ENCODE peak calls at places on chromosomes 16 and 17, in eight cellular contexts. I is CD4-positive, alpha-beta T cell; G is Peyer's patch; O is tibial nerve; N is endothelial cell; W is B cell; R is lung; U is progenitor cell of endocrine pancreas. X is an unnamed sample.

GRCh38 chr17:38325221-38325851 is 18.4 kb downstream of the GPR179 start:
- DNase-seq in I (no peak), G (no peak), O (no peak), N (no peak), W (no peak), R (no peak), U (no peak), X (no peak)

GRCh38 chr16:10296956-10297340 is 88.9 kb upstream of the ATF7IP2 start:
- DNase-seq in I (no peak), G (no peak), O (no peak), N (no peak), W (no peak), R (no peak), U (no peak), X (no peak)

GRCh38 chr16:81035398-81035974 is at the start of gene ATMIN:
- DNase-seq in I (peak), G (peak), O (peak), N (peak), W (peak), R (peak), U (peak), X (peak)

GRCh38 chr16:64362193-64362592 is 759.7 kb downstream of the CDH11 start:
- DNase-seq in I (no peak), G (no peak), O (no peak), N (no peak), W (no peak), R (no peak), U (no peak), X (no peak)

GRCh38 chr17:77442976-77443742 is 302.4 kb downstream of the SEC14L1 start:
- DNase-seq in I (no peak), G (no peak), O (no peak), N (no peak), W (no peak), R (no peak), U (no peak), X (no peak)

GRCh38 chr17:21239680-21240374 is 13.4 kb downstream of the NATD1 start:
- DNase-seq in I (no peak), G (no peak), O (no peak), N (peak), W (no peak), R (no peak), U (no peak), X (no peak)

GRCh38 chr16:21339927-21340326 is 61.8 kb upstream of the CRYM start:
- DNase-seq in I (no peak), G (no peak), O (no peak), N (no peak), W (no peak), R (no peak), U (no peak), X (no peak)

GRCh38 chr16:46629331-46629843 is 8.2 kb upstream of the SHCBP1 start:
- DNase-seq in I (no peak), G (no peak), O (no peak), N (peak), W (no peak), R (no peak), U (no peak), X (no peak)

GRCh38 chr16:9053006-9053601 is 38.3 kb upstream of the HAPSTR1 start:
- DNase-seq in I (no peak), G (no peak), O (no peak), N (peak), W (no peak), R (peak), U (peak), X (peak)

GRCh38 chr17:7593296-7593695 is 3.4 kb upstream of the SOX15 start:
- DNase-seq in I (no peak), G (no peak), O (no peak), N (no peak), W (no peak), R (no peak), U (no peak), X (no peak)

GRCh38 chr16:85988723-85989313 is 89.9 kb downstream of the IRF8 start:
- DNase-seq in I (no peak), G (no peak), O (no peak), N (no peak), W (peak), R (no peak), U (no peak), X (no peak)

GRCh38 chr17:64775701-64776570 is 113.8 kb upstream of the SMURF2 start:
- DNase-seq in I (no peak), G (no peak), O (no peak), N (no peak), W (no peak), R (no peak), U (no peak), X (no peak)

GRCh38 chr17:81477173-81477572 is 35.4 kb downstream of the ACTG1 start:
- DNase-seq in I (no peak), G (no peak), O (no peak), N (no peak), W (no peak), R (no peak), U (no peak), X (no peak)

GRCh38 chr17:66255527-66255971 is 26.3 kb upstream of the APOH start:
- DNase-seq in I (no peak), G (no peak), O (no peak), N (no peak), W (no peak), R (no peak), U (no peak), X (no peak)

GRCh38 chr17:6473128-6473767 is 29.0 kb downstream of the PIMREG start:
- DNase-seq in I (peak), G (peak), O (peak), N (peak), W (peak), R (peak), U (peak), X (peak)

GRCh38 chr17:6936370-6937028 is 59.4 kb upstream of the ALOX12 start:
- DNase-seq in I (no peak), G (no peak), O (no peak), N (no peak), W (peak), R (peak), U (no peak), X (no peak)

GRCh38 chr17:57004944-57005579 is 27.1 kb downstream of the SCPEP1 start:
- DNase-seq in I (no peak), G (no peak), O (no peak), N (no peak), W (peak), R (no peak), U (no peak), X (no peak)

GRCh38 chr17:82095777-82096708 is 2.0 kb downstream of the FASN start:
- DNase-seq in I (no peak), G (no peak), O (no peak), N (no peak), W (no peak), R (no peak), U (no peak), X (no peak)

GRCh38 chr16:814974-815373 is 14.4 kb upstream of the GNG13 start:
- DNase-seq in I (no peak), G (no peak), O (no peak), N (no peak), W (no peak), R (no peak), U (no peak), X (no peak)

GRCh38 chr16:54237-54581 is 581 bp downstream of the SNRNP25 start:
- DNase-seq in I (no peak), G (no peak), O (no peak), N (no peak), W (no peak), R (no peak), U (no peak), X (no peak)

GRCh38 chr16:68426355-68426652 is 22.0 kb downstream of the SMPD3 start:
- DNase-seq in I (no peak), G (no peak), O (no peak), N (no peak), W (no peak), R (no peak), U (no peak), X (no peak)

GRCh38 chr17:54968954-54969400 is 412 bp downstream of the STXBP4 start:
- DNase-seq in I (peak), G (no peak), O (no peak), N (no peak), W (peak), R (no peak), U (peak), X (no peak)

GRCh38 chr17:73283841-73284282 is 22.2 kb upstream of the CPSF4L start:
- DNase-seq in I (no peak), G (no peak), O (peak), N (peak), W (no peak), R (no peak), U (no peak), X (no peak)

GRCh38 chr17:38564869-38565268 is 40.9 kb downstream of the SRCIN1 start:
- DNase-seq in I (no peak), G (no peak), O (no peak), N (no peak), W (no peak), R (no peak), U (no peak), X (no peak)

GRCh38 chr17:75876190-75876937 is 2.0 kb downstream of the TRIM47 start:
- DNase-seq in I (peak), G (peak), O (no peak), N (peak), W (peak), R (peak), U (no peak), X (no peak)

GRCh38 chr16:5008311-5008731 is 25.4 kb downstream of the NAGPA start:
- DNase-seq in I (no peak), G (no peak), O (no peak), N (no peak), W (no peak), R (no peak), U (no peak), X (no peak)

GRCh38 chr17:5078106-5079028 is at the start of gene ZFP3:
- DNase-seq in I (peak), G (peak), O (peak), N (peak), W (peak), R (peak), U (no peak), X (no peak)
- TF ChIP-seq CTCF in I (no peak), G (peak), O (no peak), N (no peak), W (peak), R (no peak), U (no peak), X (peak)

GRCh38 chr16:13835935-13836334 is 84.0 kb upstream of the ERCC4 start:
- DNase-seq in I (no peak), G (no peak), O (no peak), N (no peak), W (no peak), R (no peak), U (no peak), X (no peak)

GRCh38 chr16:13835357-13835756 is 84.6 kb upstream of the ERCC4 start:
- DNase-seq in I (no peak), G (no peak), O (no peak), N (no peak), W (no peak), R (no peak), U (no peak), X (no peak)

GRCh38 chr16:13845232-13845631 is 74.7 kb upstream of the ERCC4 start:
- DNase-seq in I (no peak), G (no peak), O (no peak), N (no peak), W (no peak), R (no peak), U (no peak), X (no peak)

GRCh38 chr16:13839577-13839976 is 80.4 kb upstream of the ERCC4 start:
- DNase-seq in I (no peak), G (no peak), O (no peak), N (no peak), W (no peak), R (no peak), U (no peak), X (no peak)
- TF ChIP-seq CTCF in I (no peak), G (no peak), O (no peak), N (peak), W (no peak), R (no peak), U (peak), X (no peak)

DNA sequence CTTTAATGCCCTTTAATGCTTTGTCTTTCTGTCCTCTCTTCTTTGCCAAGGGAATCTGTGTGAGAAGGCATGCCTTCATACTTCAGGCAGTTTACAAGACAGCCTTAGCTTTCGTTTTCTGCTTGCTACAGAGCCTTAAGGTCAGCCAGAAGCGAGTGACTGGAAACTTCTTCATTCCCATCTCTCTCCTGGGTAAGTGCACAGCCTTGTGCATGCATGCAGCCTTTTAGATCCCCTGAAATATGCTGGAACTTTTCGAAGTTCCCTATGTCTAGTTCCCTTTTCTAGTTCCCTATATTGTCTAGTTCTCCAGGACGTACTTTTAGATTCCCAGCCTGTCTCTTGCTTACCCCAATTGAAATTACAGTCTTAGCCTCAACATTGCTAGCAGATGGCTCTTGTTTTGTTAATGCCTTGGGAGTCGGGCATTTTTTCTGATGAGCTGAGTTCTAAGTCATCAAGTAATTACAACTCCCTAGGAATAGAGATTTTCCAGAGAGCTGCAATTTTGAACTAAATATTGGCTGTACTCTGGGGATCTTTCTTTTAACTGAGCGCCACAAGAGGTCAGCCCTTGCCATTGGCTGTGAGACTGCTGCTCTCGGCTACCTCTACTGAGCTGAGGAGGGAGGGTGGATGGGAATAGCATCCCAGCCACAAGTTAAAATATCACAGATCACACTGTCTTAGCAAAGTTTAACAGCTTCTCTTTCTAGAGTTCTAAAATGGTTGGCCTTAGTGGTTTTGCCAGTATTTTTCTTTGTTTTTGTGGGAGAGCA is 22.7 kb upstream of the PPM1D start:
- DNase-seq in I (no peak), G (no peak), O (no peak), N (no peak), W (no peak), R (no peak), U (no peak), X (no peak)
- TF ChIP-seq CTCF in I (peak), G (peak), O (peak), N (no peak), W (no peak), R (no peak), U (no peak), X (no peak)

GRCh38 chr16:88851616-88852015 is 5.1 kb downstream of the GALNS start:
- DNase-seq in I (no peak), G (no peak), O (no peak), N (no peak), W (no peak), R (no peak), U (no peak), X (no peak)
- TF ChIP-seq CTCF in I (no peak), G (no peak), O (no peak), N (no peak), W (no peak), R (no peak), U (no peak), X (no peak)

GRCh38 chr16:53692146-53692545 is 11.5 kb downstream of the RPGRIP1L start:
- DNase-seq in I (no peak), G (no peak), O (no peak), N (peak), W (no peak), R (no peak), U (no peak), X (no peak)
- TF ChIP-seq CTCF in I (no peak), G (no peak), O (no peak), N (peak), W (no peak), R (no peak), U (peak), X (peak)